ENCODE peak calls at places on chromosomes 16 and 17, in six cellular contexts. One of them, this sample, is unnamed.

GRCh38 chr17:33671493-33671892 is 378.4 kb upstream of the ASIC2 start:
- DNase-seq in fibroblast of the aortic adventitia: no peak
- DNase-seq in astrocyte of the spinal cord: no peak
- DNase-seq in NCI-H1930: no peak
- DNase-seq in left cardiac atrium: no peak
- DNase-seq in HEK293T: no peak
- DNase-seq in this sample: no peak

GRCh38 chr17:40021471-40021961 is 6.3 kb downstream of the CSF3 start:
- DNase-seq in fibroblast of the aortic adventitia: peak
- DNase-seq in astrocyte of the spinal cord: peak
- DNase-seq in NCI-H1930: no peak
- DNase-seq in left cardiac atrium: peak
- DNase-seq in HEK293T: no peak
- DNase-seq in this sample: peak

GRCh38 chr17:77565166-77565565 is 393.3 kb upstream of the TNRC6C start:
- DNase-seq in fibroblast of the aortic adventitia: no peak
- DNase-seq in astrocyte of the spinal cord: no peak
- DNase-seq in NCI-H1930: no peak
- DNase-seq in left cardiac atrium: no peak
- DNase-seq in HEK293T: no peak
- DNase-seq in this sample: no peak

GRCh38 chr16:87203060-87203656 is 114.0 kb downstream of the C16orf95 start:
- DNase-seq in fibroblast of the aortic adventitia: peak
- DNase-seq in astrocyte of the spinal cord: peak
- DNase-seq in NCI-H1930: peak
- DNase-seq in left cardiac atrium: peak
- DNase-seq in HEK293T: peak
- DNase-seq in this sample: peak

GRCh38 chr16:83200005-83200779 is 573.4 kb downstream of the CDH13 start:
- DNase-seq in fibroblast of the aortic adventitia: no peak
- DNase-seq in astrocyte of the spinal cord: peak
- DNase-seq in NCI-H1930: peak
- DNase-seq in left cardiac atrium: peak
- DNase-seq in HEK293T: no peak
- DNase-seq in this sample: no peak

GRCh38 chr17:68396226-68396780 is 61.0 kb downstream of the WIPI1 start:
- DNase-seq in fibroblast of the aortic adventitia: no peak
- DNase-seq in astrocyte of the spinal cord: no peak
- DNase-seq in NCI-H1930: no peak
- DNase-seq in left cardiac atrium: no peak
- DNase-seq in HEK293T: no peak
- DNase-seq in this sample: no peak

GRCh38 chr16:85369741-85370528 is 243.2 kb upstream of the GSE1 start:
- DNase-seq in fibroblast of the aortic adventitia: peak
- DNase-seq in astrocyte of the spinal cord: no peak
- DNase-seq in NCI-H1930: peak
- DNase-seq in left cardiac atrium: peak
- DNase-seq in HEK293T: peak
- DNase-seq in this sample: peak

GRCh38 chr17:21390294-21390693 is 14.1 kb downstream of the KCNJ12 start:
- DNase-seq in fibroblast of the aortic adventitia: no peak
- DNase-seq in astrocyte of the spinal cord: no peak
- DNase-seq in NCI-H1930: no peak
- DNase-seq in left cardiac atrium: no peak
- DNase-seq in HEK293T: no peak
- DNase-seq in this sample: no peak

GRCh38 chr16:87570938-87571867 is 31.1 kb upstream of the JPH3 start:
- DNase-seq in fibroblast of the aortic adventitia: peak
- DNase-seq in astrocyte of the spinal cord: peak
- DNase-seq in NCI-H1930: no peak
- DNase-seq in left cardiac atrium: peak
- DNase-seq in HEK293T: peak
- DNase-seq in this sample: peak

GRCh38 chr17:56347646-56348045 is 194.4 kb downstream of the ANKFN1 start:
- DNase-seq in fibroblast of the aortic adventitia: no peak
- DNase-seq in astrocyte of the spinal cord: no peak
- DNase-seq in NCI-H1930: no peak
- DNase-seq in left cardiac atrium: no peak
- DNase-seq in HEK293T: no peak
- DNase-seq in this sample: no peak

GRCh38 chr17:28421775-28422305 is 15.8 kb upstream of the SLC46A1 start:
- DNase-seq in fibroblast of the aortic adventitia: no peak
- DNase-seq in astrocyte of the spinal cord: no peak
- DNase-seq in NCI-H1930: no peak
- DNase-seq in left cardiac atrium: no peak
- DNase-seq in HEK293T: no peak
- DNase-seq in this sample: no peak

GRCh38 chr17:44343510-44344209 is 1.4 kb upstream of the GRN start:
- DNase-seq in fibroblast of the aortic adventitia: no peak
- DNase-seq in astrocyte of the spinal cord: no peak
- DNase-seq in NCI-H1930: no peak
- DNase-seq in left cardiac atrium: no peak
- DNase-seq in HEK293T: no peak
- DNase-seq in this sample: no peak

GRCh38 chr16:30985401-30986128 is 558 bp downstream of the HSD3B7 start:
- DNase-seq in fibroblast of the aortic adventitia: peak
- DNase-seq in astrocyte of the spinal cord: no peak
- DNase-seq in NCI-H1930: peak
- DNase-seq in left cardiac atrium: no peak
- DNase-seq in HEK293T: no peak
- DNase-seq in this sample: peak

GRCh38 chr17:59521465-59522126 is 43.8 kb upstream of the DHX40 start:
- DNase-seq in fibroblast of the aortic adventitia: peak
- DNase-seq in astrocyte of the spinal cord: peak
- DNase-seq in NCI-H1930: peak
- DNase-seq in left cardiac atrium: peak
- DNase-seq in HEK293T: peak
- DNase-seq in this sample: peak

GRCh38 chr17:29569245-29569950 is 897 bp downstream of the TP53I13 start:
- DNase-seq in fibroblast of the aortic adventitia: no peak
- DNase-seq in astrocyte of the spinal cord: no peak
- DNase-seq in NCI-H1930: no peak
- DNase-seq in left cardiac atrium: no peak
- DNase-seq in HEK293T: no peak
- DNase-seq in this sample: peak

GRCh38 chr16:77531741-77532140 is 96.9 kb upstream of the ADAMTS18 start:
- DNase-seq in fibroblast of the aortic adventitia: peak
- DNase-seq in astrocyte of the spinal cord: peak
- DNase-seq in NCI-H1930: no peak
- DNase-seq in left cardiac atrium: no peak
- DNase-seq in HEK293T: no peak
- DNase-seq in this sample: peak

GRCh38 chr16:1911467-1912214 is 6.6 kb downstream of the HS3ST6 start:
- DNase-seq in fibroblast of the aortic adventitia: no peak
- DNase-seq in astrocyte of the spinal cord: no peak
- DNase-seq in NCI-H1930: no peak
- DNase-seq in left cardiac atrium: no peak
- DNase-seq in HEK293T: no peak
- DNase-seq in this sample: no peak

GRCh38 chr16:31382485-31383161 is 10.5 kb upstream of the ITGAD start:
- DNase-seq in fibroblast of the aortic adventitia: peak
- DNase-seq in astrocyte of the spinal cord: no peak
- DNase-seq in NCI-H1930: peak
- DNase-seq in left cardiac atrium: peak
- DNase-seq in HEK293T: peak
- DNase-seq in this sample: peak

GRCh38 chr17:49063652-49064051 is 66.5 kb downstream of the IGF2BP1 start:
- DNase-seq in fibroblast of the aortic adventitia: peak
- DNase-seq in astrocyte of the spinal cord: peak
- DNase-seq in NCI-H1930: no peak
- DNase-seq in left cardiac atrium: no peak
- DNase-seq in HEK293T: no peak
- DNase-seq in this sample: no peak

GRCh38 chr17:62630365-62631085 is 3.1 kb downstream of the MRC2 start:
- DNase-seq in fibroblast of the aortic adventitia: no peak
- DNase-seq in astrocyte of the spinal cord: no peak
- DNase-seq in NCI-H1930: no peak
- DNase-seq in left cardiac atrium: no peak
- DNase-seq in HEK293T: no peak
- DNase-seq in this sample: no peak

GRCh38 chr16:12488371-12488770 is 315.3 kb downstream of the CPPED1 start:
- DNase-seq in fibroblast of the aortic adventitia: no peak
- DNase-seq in astrocyte of the spinal cord: no peak
- DNase-seq in NCI-H1930: no peak
- DNase-seq in left cardiac atrium: no peak
- DNase-seq in HEK293T: no peak
- DNase-seq in this sample: no peak

GRCh38 chr17:82781894-82782274 is 30.0 kb downstream of the TBCD start:
- DNase-seq in fibroblast of the aortic adventitia: peak
- DNase-seq in astrocyte of the spinal cord: peak
- DNase-seq in NCI-H1930: peak
- DNase-seq in left cardiac atrium: peak
- DNase-seq in HEK293T: peak
- DNase-seq in this sample: peak

GRCh38 chr17:77635176-77635575 is 323.3 kb upstream of the TNRC6C start:
- DNase-seq in fibroblast of the aortic adventitia: no peak
- DNase-seq in astrocyte of the spinal cord: no peak
- DNase-seq in NCI-H1930: no peak
- DNase-seq in left cardiac atrium: no peak
- DNase-seq in HEK293T: no peak
- DNase-seq in this sample: no peak

GRCh38 chr17:73126716-73127473 is 34.4 kb upstream of the SLC39A11 start:
- DNase-seq in fibroblast of the aortic adventitia: no peak
- DNase-seq in astrocyte of the spinal cord: no peak
- DNase-seq in NCI-H1930: no peak
- DNase-seq in left cardiac atrium: no peak
- DNase-seq in HEK293T: no peak
- DNase-seq in this sample: no peak

GRCh38 chr17:4950757-4951204 is at the start of gene ENO3:
- DNase-seq in fibroblast of the aortic adventitia: no peak
- DNase-seq in astrocyte of the spinal cord: no peak
- DNase-seq in NCI-H1930: no peak
- DNase-seq in left cardiac atrium: no peak
- DNase-seq in HEK293T: no peak
- DNase-seq in this sample: no peak